ENCODE peak calls at places on chromosomes 6 and 20, in seven cellular contexts. S is astrocyte of the cerebellum, G is kidney, Q is foreskin fibroblast, I is mucosa of descending colon, O is fibroblast of mammary gland, T is choroid plexus epithelial cell. A is an unnamed sample.

GRCh38 chr20:9407805-9408421 is 106.5 kb upstream of the LAMP5 start:
- DNase-seq in T (peak; percentile 90), G (no peak), Q (peak; percentile 65), S (peak; percentile 74), O (peak; percentile 79), I (no peak), A (peak; percentile 69)

GRCh38 chr6:40954446-40955180 is 84.4 kb downstream of the UNC5CL start:
- DNase-seq in Q (no peak), S (no peak), O (no peak), T (no peak), I (no peak), G (no peak), A (no peak)

GRCh38 chr6:45500924-45501816 is 123.4 kb upstream of the SUPT3H start:
- DNase-seq in S (no peak), T (peak; percentile 22), I (no peak), O (no peak), G (no peak), Q (no peak), A (no peak)

GRCh38 chr6:48535569-48535968 is 424.6 kb upstream of the PTCHD4 start:
- DNase-seq in S (peak; percentile 78), G (no peak), Q (peak; percentile 10), I (no peak), O (peak; percentile 90), T (peak; percentile 81), A (peak; percentile 15)

GRCh38 chr20:23641936-23642751 is 4.4 kb upstream of the CST3 start:
- DNase-seq in O (peak; percentile 92), Q (peak; percentile 92), S (no peak), T (peak; percentile 81), G (no peak), I (no peak), A (peak; percentile 39)

GRCh38 chr6:85429346-85429745 is 20.5 kb upstream of the NT5E start:
- DNase-seq in S (no peak), Q (no peak), T (no peak), I (no peak), G (no peak), O (peak; percentile 84), A (no peak)

GRCh38 chr20:20407891-20408805 is 40.2 kb downstream of the INSM1 start:
- DNase-seq in O (peak; percentile 31), Q (no peak), G (no peak), I (no peak), S (peak; percentile 11), T (peak; percentile 42), A (peak; percentile 15)

GRCh38 chr6:24883618-24884017 is 52.1 kb downstream of the RIPOR2 start:
- DNase-seq in G (no peak), Q (peak; percentile 49), T (peak; percentile 53), I (no peak), O (peak; percentile 72), S (peak; percentile 9), A (peak; percentile 80)

GRCh38 chr6:157976345-157977175 is 5.1 kb upstream of the SYNJ2 start:
- DNase-seq in I (peak; percentile 20), O (no peak), T (no peak), Q (no peak), G (no peak), S (no peak), A (no peak)
- TF ChIP-seq CTCF in I (no peak), O (no peak), T (no peak), Q (no peak), G (no peak), S (no peak), A (no peak)

GRCh38 chr20:3358676-3359340 is 48.7 kb downstream of the DNAAF9 start:
- DNase-seq in O (no peak), S (no peak), G (no peak), T (no peak), I (no peak), Q (no peak), A (no peak)
- TF ChIP-seq CTCF in O (no peak), S (no peak), G (peak; percentile 47), T (no peak), I (no peak), Q (no peak), A (no peak)

GRCh38 chr20:51372966-51373365 is 169.6 kb downstream of the NFATC2 start:
- DNase-seq in T (no peak), O (no peak), G (no peak), Q (no peak), I (no peak), S (no peak), A (no peak)

GRCh38 chr20:51374961-51375360 is 167.6 kb downstream of the NFATC2 start:
- DNase-seq in I (no peak), Q (no peak), O (no peak), S (no peak), T (no peak), G (no peak), A (no peak)

GRCh38 chr20:51371720-51372119 is 170.8 kb downstream of the NFATC2 start:
- DNase-seq in O (no peak), Q (no peak), I (no peak), T (no peak), G (no peak), S (no peak), A (no peak)

GRCh38 chr20:51373713-51374481 is 168.6 kb downstream of the NFATC2 start:
- DNase-seq in O (no peak), G (no peak), I (no peak), Q (no peak), T (peak; percentile 66), S (no peak), A (no peak)

DNA sequence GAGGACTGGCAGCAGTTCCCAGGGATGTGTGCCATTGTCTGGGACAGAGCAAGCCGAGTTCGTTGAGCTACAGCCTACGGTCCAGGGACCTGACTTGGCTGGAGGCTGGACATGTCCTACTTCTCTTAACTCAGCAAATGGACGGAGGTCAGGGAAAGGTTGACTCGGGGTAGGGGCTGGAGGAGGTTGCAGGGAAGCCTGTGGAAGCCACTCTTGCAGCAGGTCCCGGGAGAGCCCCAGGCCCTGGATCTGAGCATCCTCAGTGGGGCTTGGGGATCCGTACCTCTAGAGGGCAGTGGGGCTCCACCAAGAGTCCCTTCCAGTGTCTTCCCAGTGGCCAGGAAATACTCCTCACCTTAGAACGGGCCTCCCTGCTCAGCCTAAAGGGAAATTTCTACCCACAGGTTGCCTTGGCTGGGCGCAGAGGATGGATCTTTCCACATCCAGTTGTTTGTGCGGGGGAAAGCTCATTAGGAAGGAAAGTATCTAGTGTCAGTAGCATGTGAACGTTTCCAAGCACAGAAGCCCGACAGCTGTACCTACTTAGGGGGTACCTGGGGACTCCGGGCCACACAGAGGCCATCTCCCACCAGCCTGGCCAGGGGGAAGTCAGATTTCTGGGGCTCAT is 170.2 kb downstream of the NFATC2 start:
- DNase-seq in O (peak; percentile 72), S (peak; percentile 60), Q (peak; percentile 55), G (no peak), I (peak; percentile 70), T (peak; percentile 86), A (peak; percentile 48)
- TF ChIP-seq CTCF in O (peak; percentile 88), S (peak; percentile 92), Q (peak; percentile 89), G (peak; percentile 60), I (no peak), T (peak; percentile 92), A (peak; percentile 87)

GRCh38 chr6:43508481-43509141 is 1.5 kb downstream of the LRRC73 start:
- DNase-seq in I (no peak), Q (no peak), T (no peak), G (no peak), O (no peak), S (no peak), A (no peak)
- TF ChIP-seq CTCF in I (no peak), Q (no peak), T (no peak), G (no peak), O (no peak), S (no peak), A (no peak)

GRCh38 chr6:124907596-124907995 is 54.6 kb upstream of the RNF217 start:
- DNase-seq in G (no peak), Q (no peak), T (no peak), O (no peak), S (no peak), I (no peak), A (no peak)

GRCh38 chr6:124901105-124901504 is 61.1 kb upstream of the RNF217 start:
- DNase-seq in S (no peak), I (no peak), T (no peak), G (no peak), Q (no peak), O (peak; percentile 28), A (no peak)

DNA sequence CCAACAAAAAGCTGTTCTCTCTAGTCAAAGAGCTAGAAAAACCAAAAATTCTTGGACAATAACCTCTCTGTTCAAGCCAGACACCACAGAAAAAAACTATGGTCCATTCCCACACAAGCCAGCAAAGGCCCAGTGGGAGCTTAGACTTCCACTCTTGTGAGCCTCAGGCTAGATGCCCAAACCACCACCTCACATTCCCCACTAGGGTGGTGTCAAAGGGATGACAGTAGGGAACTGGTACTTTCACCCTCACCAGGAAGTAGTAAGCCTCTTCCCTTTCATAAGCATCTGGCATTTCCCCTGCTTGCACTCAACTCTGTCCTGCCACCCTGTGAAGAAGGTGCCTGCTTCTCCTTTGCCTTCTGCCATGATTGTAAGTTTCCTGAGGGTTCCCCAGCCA is 58.4 kb upstream of the RNF217 start:
- DNase-seq in T (no peak), Q (no peak), S (no peak), O (no peak), I (no peak), G (no peak), A (no peak)
- TF ChIP-seq CTCF in T (no peak), Q (no peak), S (no peak), O (no peak), I (no peak), G (no peak), A (no peak)

DNA sequence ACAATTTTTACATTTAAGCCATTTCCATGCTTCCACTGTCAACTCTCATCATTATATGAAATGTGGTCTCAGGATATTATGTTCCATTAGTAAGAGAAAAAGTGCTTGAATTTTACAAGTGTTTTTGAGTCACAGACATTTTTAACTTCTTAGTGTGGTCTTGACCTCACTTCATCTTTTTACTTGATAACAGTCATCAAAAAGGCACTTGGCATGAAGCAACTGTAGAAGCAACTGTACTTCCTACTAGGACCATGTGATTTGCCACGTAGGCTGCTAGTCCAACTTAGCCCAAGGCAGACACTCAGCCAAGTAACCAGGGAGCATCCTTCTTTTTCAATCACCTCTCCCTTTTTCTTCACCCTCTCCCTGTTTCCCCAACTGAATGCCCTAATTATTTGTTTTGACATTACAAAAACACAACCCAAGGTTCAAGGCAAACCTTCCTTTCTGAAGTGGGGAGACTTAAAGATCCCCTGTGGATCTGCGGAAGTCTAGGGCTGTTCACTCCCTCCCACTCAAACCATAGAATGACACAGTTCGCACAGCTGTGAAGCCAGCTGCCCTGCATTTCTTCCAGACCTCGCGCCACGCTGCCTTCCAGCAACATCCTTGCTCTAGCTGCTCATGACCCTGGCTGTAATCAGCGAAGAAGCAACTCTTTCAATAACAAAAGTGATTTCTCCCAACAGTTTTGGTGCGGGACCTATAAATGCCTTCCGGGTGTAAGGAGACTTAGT is 45.0 kb downstream of the PHACTR1 start:
- DNase-seq in I (no peak), S (no peak), Q (peak; percentile 95), O (peak; percentile 87), T (peak; percentile 11), G (no peak), A (no peak)
- TF ChIP-seq CTCF in I (no peak), S (no peak), Q (no peak), O (no peak), T (no peak), G (no peak), A (no peak)

A was measured in HFF-Myc.